ENCODE peak calls at places on chromosome 4, in ten cellular contexts. N, W, E, T, K, S, M, Z, H and R are unnamed samples.

GRCh38 chr4:122146652-122147051 is 5.5 kb upstream of the BLTP1 start:
- DNase-seq in N (no peak), W (no peak), E (no peak), T (no peak), K (no peak), S (no peak), M (no peak), Z (no peak), H (no peak), R (no peak)

GRCh38 chr4:64584981-64585557 is 175.8 kb upstream of the TECRL start:
- DNase-seq in N (no peak), W (no peak), E (no peak), T (no peak), K (peak; percentile 18), S (peak; percentile 18), M (no peak), Z (no peak), H (no peak), R (no peak)

GRCh38 chr4:113117346-113117677 is 67.9 kb downstream of the ANK2 start:
- DNase-seq in N (no peak), W (no peak), E (no peak), T (no peak), K (no peak), S (no peak), M (no peak), Z (no peak), H (no peak), R (no peak)

GRCh38 chr4:136637071-136637777 is 895.1 kb downstream of the PCDH18 start:
- DNase-seq in N (no peak), W (no peak), E (no peak), T (no peak), K (peak; percentile 76), S (peak; percentile 7), M (no peak), Z (no peak), H (peak; percentile 38), R (no peak)

GRCh38 chr4:55354648-55355047 is 8.6 kb downstream of the SRD5A3 start:
- DNase-seq in N (no peak), W (no peak), E (no peak), T (no peak), K (no peak), S (no peak), M (no peak), Z (no peak), H (no peak), R (no peak)

GRCh38 chr4:160514126-160514525 is 1411.2 kb downstream of the RAPGEF2 start:
- DNase-seq in N (no peak), W (no peak), E (no peak), T (no peak), K (no peak), S (no peak), M (no peak), Z (no peak), H (no peak), R (no peak)

GRCh38 chr4:8307714-8308113 is 38.2 kb downstream of the HTRA3 start:
- DNase-seq in N (no peak), W (no peak), E (peak; percentile 9), T (no peak), K (peak; percentile 2), S (no peak), M (no peak), Z (no peak), H (no peak), R (no peak)

GRCh38 chr4:138334346-138335016 is 92.3 kb upstream of the SLC7A11 start:
- DNase-seq in N (no peak), W (no peak), E (no peak), T (no peak), K (no peak), S (no peak), M (peak; percentile 27), Z (no peak), H (no peak), R (no peak)

GRCh38 chr4:185238261-185238681 is 28.9 kb downstream of the SNX25 start:
- DNase-seq in N (no peak), W (no peak), E (no peak), T (no peak), K (no peak), S (no peak), M (no peak), Z (no peak), H (no peak), R (no peak)

GRCh38 chr4:25892796-25893195 is 21.2 kb upstream of the SMIM20 start:
- DNase-seq in N (no peak), W (no peak), E (peak; percentile 59), T (no peak), K (no peak), S (no peak), M (no peak), Z (no peak), H (no peak), R (no peak)

GRCh38 chr4:176767183-176767582 is 25.5 kb downstream of the VEGFC start:
- DNase-seq in N (no peak), W (no peak), E (no peak), T (no peak), K (no peak), S (no peak), M (no peak), Z (no peak), H (no peak), R (no peak)

GRCh38 chr4:24771241-24771640 is 24.1 kb upstream of the SOD3 start:
- DNase-seq in N (no peak), W (no peak), E (no peak), T (no peak), K (no peak), S (no peak), M (no peak), Z (no peak), H (no peak), R (no peak)

GRCh38 chr4:118865091-118865708 is 23.5 kb upstream of the SYNPO2 start:
- DNase-seq in N (no peak), W (no peak), E (no peak), T (no peak), K (peak; percentile 41), S (peak; percentile 49), M (peak; percentile 52), Z (no peak), H (peak; percentile 73), R (no peak)

GRCh38 chr4:177008071-177008835 is 215.5 kb upstream of the VEGFC start:
- DNase-seq in N (no peak), W (no peak), E (no peak), T (no peak), K (no peak), S (no peak), M (no peak), Z (no peak), H (no peak), R (no peak)

GRCh38 chr4:174352405-174352804 is 68.7 kb downstream of the CEP44 start:
- DNase-seq in N (no peak), W (no peak), E (no peak), T (no peak), K (no peak), S (no peak), M (no peak), Z (no peak), H (no peak), R (no peak)

GRCh38 chr4:185933078-185933581 is 121.1 kb upstream of the SORBS2 start:
- DNase-seq in N (no peak), W (no peak), E (no peak), T (no peak), K (no peak), S (no peak), M (no peak), Z (no peak), H (no peak), R (no peak)

GRCh38 chr4:84647307-84647884 is 64.5 kb downstream of the CDS1 start:
- DNase-seq in N (no peak), W (no peak), E (no peak), T (no peak), K (peak; percentile 26), S (no peak), M (no peak), Z (no peak), H (peak; percentile 17), R (no peak)

GRCh38 chr4:1997712-1998111 is 11.1 kb downstream of the NELFA start:
- DNase-seq in N (no peak), W (no peak), E (no peak), T (no peak), K (no peak), S (no peak), M (no peak), Z (no peak), H (no peak), R (no peak)

GRCh38 chr4:3262208-3263052 is 13.5 kb downstream of the MSANTD1 start:
- DNase-seq in N (no peak), W (no peak), E (no peak), T (no peak), K (peak; percentile 8), S (no peak), M (peak; percentile 17), Z (no peak), H (no peak), R (no peak)

GRCh38 chr4:6301732-6302442 is 32.2 kb downstream of the WFS1 start:
- DNase-seq in N (no peak), W (no peak), E (no peak), T (no peak), K (no peak), S (no peak), M (no peak), Z (no peak), H (no peak), R (no peak)

GRCh38 chr4:152106113-152106763 is 345.4 kb upstream of the GATB start:
- DNase-seq in N (no peak), W (no peak), E (peak; percentile 61), T (no peak), K (no peak), S (no peak), M (peak; percentile 66), Z (no peak), H (peak; percentile 65), R (no peak)

GRCh38 chr4:67103001-67103737 is 442.1 kb downstream of the CENPC start:
- DNase-seq in N (no peak), W (no peak), E (no peak), T (no peak), K (no peak), S (no peak), M (no peak), Z (no peak), H (no peak), R (no peak)

GRCh38 chr4:153212755-153213154 is 8.5 kb downstream of the TRIM2 start:
- DNase-seq in N (no peak), W (no peak), E (no peak), T (no peak), K (no peak), S (no peak), M (no peak), Z (no peak), H (no peak), R (no peak)

GRCh38 chr4:80367737-80368136 is 32.2 kb downstream of the CFAP299 start:
- DNase-seq in N (no peak), W (no peak), E (no peak), T (no peak), K (no peak), S (no peak), M (no peak), Z (no peak), H (no peak), R (no peak)